ENCODE peak calls at places on chromosome 7, in four cellular contexts. H, P, F and B are unnamed samples.

GRCh38 chr7:17530741-17531417 is 232.4 kb downstream of the AHR start:
- DNase-seq in H (no peak), P (no peak), F (no peak), B (no peak)

GRCh38 chr7:106114735-106115383 is 2.7 kb upstream of the SYPL1 start:
- DNase-seq in H (no peak), P (no peak), F (no peak), B (no peak)

GRCh38 chr7:1422512-1423265 is 36.6 kb downstream of the MICALL2 start:
- DNase-seq in H (peak), P (no peak), F (no peak), B (peak)

GRCh38 chr7:108809356-108809755 is 239.7 kb downstream of the DNAJB9 start:
- DNase-seq in H (no peak), P (no peak), F (no peak), B (no peak)

GRCh38 chr7:132225216-132226030 is 350.8 kb downstream of the PLXNA4 start:
- DNase-seq in H (no peak), P (no peak), F (peak), B (no peak)

GRCh38 chr7:84950836-84951235 is 236.0 kb downstream of the SEMA3D start:
- DNase-seq in H (no peak), P (no peak), F (no peak), B (no peak)

GRCh38 chr7:55073051-55073511 is 54.3 kb downstream of the EGFR start:
- DNase-seq in H (no peak), P (no peak), F (no peak), B (no peak)

GRCh38 chr7:140074780-140075179 is 12.0 kb upstream of the PARP12 start:
- DNase-seq in H (no peak), P (no peak), F (no peak), B (no peak)

GRCh38 chr7:100674441-100675407 is 1.2 kb downstream of the GNB2 start:
- DNase-seq in H (no peak), P (peak), F (peak), B (no peak)

GRCh38 chr7:156004265-156005201 is 192.3 kb upstream of the SHH start:
- DNase-seq in H (no peak), P (no peak), F (no peak), B (no peak)

GRCh38 chr7:99010281-99010680 is 131.9 kb downstream of the TRRAP start:
- DNase-seq in H (no peak), P (no peak), F (no peak), B (no peak)

GRCh38 chr7:26399309-26399610 is 107.6 kb downstream of the SNX10 start:
- DNase-seq in H (peak), P (peak), F (no peak), B (peak)

GRCh38 chr7:1586126-1586826 is 16.4 kb upstream of the PSMG3 start:
- DNase-seq in H (no peak), P (no peak), F (no peak), B (no peak)

GRCh38 chr7:135320277-135320676 is 86.6 kb downstream of the STRA8 start:
- DNase-seq in H (peak), P (peak), F (peak), B (peak)